ENCODE peak calls at places on chromosomes 16 and 17, in ten cellular contexts. A is esophagus muscularis mucosa, R is vagina, O is suprapubic skin, F is breast epithelium, N is stomach, Z is K562, W is prostate gland, L is endothelial cell of umbilical vein, V is sigmoid colon. E is an unnamed sample.

GRCh38 chr17:38750312-38751121 is 2.0 kb upstream of the PSMB3 start:
- DNase-seq in A (no peak), R (no peak), O (no peak), F (no peak), N (no peak), Z (no peak), W (no peak), L (peak; percentile 33), V (no peak), E (no peak)

GRCh38 chr17:80023261-80024205 is 12.1 kb downstream of the TBC1D16 start:
- DNase-seq in A (no peak), R (no peak), O (no peak), F (no peak), N (no peak), Z (no peak), W (no peak), L (no peak), V (no peak), E (peak; percentile 34)

GRCh38 chr17:71472809-71473789 is 647.7 kb upstream of the SOX9 start:
- DNase-seq in A (no peak), R (no peak), O (no peak), F (no peak), N (no peak), Z (peak; percentile 6), W (peak; percentile 27), L (no peak), V (no peak), E (no peak)

GRCh38 chr17:1252203-1252608 is 18.0 kb upstream of the BHLHA9 start:
- DNase-seq in A (no peak), R (no peak), O (no peak), F (no peak), N (no peak), Z (no peak), W (no peak), L (no peak), V (no peak), E (no peak)

GRCh38 chr16:57000271-57001025 is 11.1 kb downstream of the NLRC5 start:
- DNase-seq in A (no peak), R (no peak), O (peak; percentile 75), F (no peak), N (peak; percentile 43), Z (no peak), W (no peak), L (peak; percentile 60), V (peak; percentile 14), E (peak; percentile 36)

GRCh38 chr17:14276535-14277250 is 24.2 kb upstream of the HS3ST3B1 start:
- DNase-seq in A (peak; percentile 85), R (no peak), O (no peak), F (no peak), N (no peak), Z (no peak), W (no peak), L (no peak), V (no peak), E (no peak)

GRCh38 chr17:50440172-50440837 is 14.3 kb downstream of the ACSF2 start:
- DNase-seq in A (no peak), R (no peak), O (no peak), F (peak; percentile 56), N (peak; percentile 87), Z (no peak), W (no peak), L (no peak), V (no peak), E (peak; percentile 65)

GRCh38 chr17:40646791-40647548 is 648 bp downstream of the SMARCE1 start:
- DNase-seq in A (no peak), R (no peak), O (no peak), F (no peak), N (no peak), Z (peak; percentile 59), W (no peak), L (peak; percentile 66), V (no peak), E (no peak)

GRCh38 chr17:64780096-64781012 is 118.2 kb upstream of the SMURF2 start:
- DNase-seq in A (no peak), R (no peak), O (peak; percentile 83), F (peak; percentile 78), N (peak; percentile 73), Z (no peak), W (peak; percentile 74), L (peak; percentile 49), V (no peak), E (peak; percentile 91)

GRCh38 chr17:27342059-27342458 is 48.1 kb downstream of the WSB1 start:
- DNase-seq in A (no peak), R (no peak), O (no peak), F (no peak), N (no peak), Z (no peak), W (no peak), L (no peak), V (no peak), E (no peak)

GRCh38 chr16:85535352-85536072 is 77.6 kb upstream of the GSE1 start:
- DNase-seq in A (no peak), R (no peak), O (no peak), F (no peak), N (peak; percentile 42), Z (peak; percentile 99), W (no peak), L (no peak), V (peak; percentile 67), E (peak; percentile 73)

GRCh38 chr16:72530434-72530833 is 358.5 kb upstream of the PMFBP1 start:
- DNase-seq in A (no peak), R (no peak), O (no peak), F (no peak), N (no peak), Z (no peak), W (no peak), L (peak; percentile 82), V (no peak), E (no peak)

GRCh38 chr17:73492125-73492801 is 152.0 kb downstream of the SDK2 start:
- DNase-seq in A (no peak), R (no peak), O (no peak), F (no peak), N (no peak), Z (no peak), W (no peak), L (no peak), V (no peak), E (no peak)

GRCh38 chr17:79803997-79804855 is 7.3 kb upstream of the CBX8 start:
- DNase-seq in A (no peak), R (no peak), O (no peak), F (no peak), N (no peak), Z (no peak), W (no peak), L (no peak), V (no peak), E (no peak)

GRCh38 chr16:31284926-31285325 is 25.2 kb downstream of the ITGAM start:
- DNase-seq in A (no peak), R (no peak), O (no peak), F (no peak), N (no peak), Z (no peak), W (no peak), L (no peak), V (no peak), E (no peak)

DNA sequence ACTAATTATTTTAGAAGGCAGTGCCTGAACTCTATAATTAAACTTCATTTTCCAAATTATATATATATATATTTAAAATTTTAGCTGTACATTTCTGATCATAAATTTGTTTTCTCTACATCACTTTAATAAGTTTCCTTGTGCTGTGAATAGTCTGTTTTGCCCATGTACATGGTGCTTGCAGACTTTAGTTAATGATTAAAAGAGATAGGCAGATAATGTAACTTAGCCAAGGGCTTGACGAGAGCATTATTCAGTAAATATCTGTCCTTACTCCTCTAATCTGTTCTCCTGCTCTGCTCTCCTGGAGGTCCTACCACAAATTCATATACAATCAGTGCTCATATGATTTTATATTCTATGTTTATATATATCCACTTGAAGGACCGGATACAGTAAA is 595.2 kb upstream of the KIF2B start:
- DNase-seq in A (no peak), R (no peak), O (no peak), F (no peak), N (no peak), Z (no peak), W (no peak), L (no peak), V (no peak), E (no peak)
- H3K36me3 ChIP-seq in A (no peaks in the 10 kb centered on the region), R (no peaks in the 10 kb centered on the region), O (no peaks in the 10 kb centered on the region), F (no peaks in the 10 kb centered on the region), N (no peaks in the 10 kb centered on the region), Z (no peaks in the 10 kb centered on the region), W (no peaks in the 10 kb centered on the region), L (no peaks in the 10 kb centered on the region), V (no peaks in the 10 kb centered on the region), E (no peaks in the 10 kb centered on the region)

GRCh38 chr16:87435399-87436224 is 43.5 kb downstream of the MAP1LC3B start:
- DNase-seq in A (no peak), R (no peak), O (no peak), F (no peak), N (no peak), Z (no peak), W (no peak), L (peak; percentile 95), V (no peak), E (no peak)
- TF ChIP-seq POLR2AphosphoS5 in A (peak; percentile 17), R (peak; percentile 30), O (no peak), F (no peak), N (no peak), Z (no peak), W (no peak), L (no peak), V (peak; percentile 22), E (no peak)

DNA sequence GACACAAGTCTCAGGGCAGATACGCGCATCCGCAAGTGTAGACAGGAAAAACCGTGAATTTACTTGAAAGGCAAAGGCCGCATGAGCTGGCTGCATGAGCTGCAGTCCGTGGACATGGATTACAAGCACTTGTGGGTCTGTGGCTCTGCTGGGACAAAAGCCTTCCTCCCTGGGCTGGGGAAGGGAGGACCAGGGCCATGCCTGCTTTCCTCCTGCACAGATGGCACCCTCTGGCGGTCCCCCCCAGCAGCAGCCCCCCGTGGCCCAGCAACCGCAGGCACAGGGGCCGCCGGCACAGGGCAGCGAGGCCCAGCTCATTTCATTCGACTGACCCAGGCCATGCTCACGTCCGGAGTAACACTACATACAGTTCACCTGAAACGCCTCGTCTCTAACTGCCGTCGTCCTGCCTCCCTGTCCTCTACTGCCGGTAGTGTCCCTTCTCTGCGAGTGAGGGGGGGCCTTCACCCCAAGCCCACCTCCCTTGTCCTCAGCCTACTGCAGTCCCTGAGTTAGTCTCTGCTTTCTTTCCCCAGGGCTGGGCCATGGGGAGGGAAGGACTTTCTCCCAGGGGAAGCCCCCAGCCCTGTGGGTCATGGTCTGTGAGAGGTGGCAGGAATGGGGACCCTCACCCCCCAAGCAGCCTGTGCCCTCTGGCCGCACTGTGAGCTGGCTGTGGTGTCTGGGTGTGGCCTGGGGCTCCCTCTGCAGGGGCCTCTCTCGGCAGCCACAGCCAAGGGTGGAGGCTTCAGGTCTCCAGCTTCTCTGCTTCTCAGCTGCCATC is 1.7 kb upstream of the MRPL12 start:
- DNase-seq in A (no peak), R (no peak), O (no peak), F (no peak), N (no peak), Z (peak; percentile 37), W (no peak), L (no peak), V (no peak), E (no peak)
- TF ChIP-seq POLR2A in A (no peak), R (no peak), O (no peak), F (no peak), N (no peak), Z (peak; percentile 67), W (no peak), L (no peak), V (no peak), E (no peak)

DNA sequence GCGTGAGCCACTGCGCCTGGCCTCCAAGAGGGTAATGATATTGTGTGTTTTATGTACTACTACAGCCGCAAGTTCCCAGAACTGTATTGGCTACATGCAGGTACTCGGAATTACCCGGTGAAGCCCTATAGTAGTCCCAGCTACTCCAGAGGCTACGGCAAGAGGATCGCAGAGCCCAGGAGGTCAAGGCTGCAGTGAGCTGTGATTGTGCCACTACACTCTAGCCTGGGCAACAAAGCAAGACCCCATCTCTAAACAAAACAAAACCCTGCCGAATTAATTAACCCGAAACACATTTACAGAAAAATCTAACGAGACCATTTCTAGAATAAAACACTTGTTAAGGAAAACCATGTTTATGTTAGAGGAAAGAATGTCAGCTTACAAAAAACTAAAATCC is 2.2 kb upstream of the USP22 start:
- DNase-seq in A (no peak), R (no peak), O (no peak), F (no peak), N (no peak), Z (no peak), W (no peak), L (no peak), V (no peak), E (no peak)
- H3K36me3 ChIP-seq in A (no peaks in the 10 kb centered on the region), R (no peaks in the 10 kb centered on the region), O (no peaks in the 10 kb centered on the region), F (no peaks in the 10 kb centered on the region), N (no peaks in the 10 kb centered on the region), Z (no peaks in the 10 kb centered on the region), W (no peaks in the 10 kb centered on the region), L (no peaks in the 10 kb centered on the region), V (no peaks in the 10 kb centered on the region), E (no peaks in the 10 kb centered on the region)

E was measured in transverse colon.